ENCODE peak calls at places on chromosomes 12 and 14, in six cellular contexts. P is HuH-7.5; D is body of pancreas; Y is non-pigmented ciliary epithelial cell; F is activated naive CD4-positive, alpha-beta T cell treated with anti-CD3 and anti-CD28 coated beads for 36 hours; I is HS-5. S is an unnamed sample.

GRCh38 chr12:73863541-73863940 is 674.1 kb upstream of the ATXN7L3B start:
- DNase-seq in F (no peak), I (peak; percentile 74), P (no peak), Y (no peak), D (no peak), S (no peak)

GRCh38 chr14:104473244-104473565 is 106.4 kb upstream of the C14orf180 start:
- DNase-seq in D (no peak), Y (no peak), I (no peak), F (no peak), P (no peak), S (no peak)

GRCh38 chr14:68692916-68693771 is 99.7 kb downstream of the ZFP36L1 start:
- DNase-seq in P (no peak), Y (peak; percentile 50), D (no peak), F (no peak), I (no peak), S (no peak)

GRCh38 chr14:75724414-75725204 is 63.6 kb downstream of the TTLL5 start:
- DNase-seq in I (no peak), D (no peak), F (no peak), P (no peak), Y (no peak), S (no peak)

GRCh38 chr12:123227581-123228258 is 5.2 kb downstream of the MPHOSPH9 start:
- DNase-seq in P (no peak), I (no peak), Y (no peak), D (no peak), F (no peak), S (no peak)

GRCh38 chr14:63677891-63678379 is 36.3 kb upstream of the WDR89 start:
- DNase-seq in Y (no peak), I (peak; percentile 40), P (no peak), D (no peak), F (no peak), S (peak; percentile 80)

GRCh38 chr14:30808576-30808975 is 65.8 kb upstream of the COCH start:
- DNase-seq in D (no peak), P (no peak), Y (peak; percentile 13), I (no peak), F (no peak), S (no peak)

GRCh38 chr12:46454981-46455380 is 82.4 kb upstream of the SLC38A2 start:
- DNase-seq in D (no peak), Y (no peak), P (no peak), F (no peak), I (no peak), S (no peak)

GRCh38 chr12:6788972-6789905 is at the start of gene CD4:
- DNase-seq in Y (no peak), D (peak; percentile 30), F (peak; percentile 95), I (no peak), P (peak; percentile 1), S (no peak)

GRCh38 chr14:106044949-106045596 is 518.7 kb downstream of the TMEM121 start:
- DNase-seq in F (peak; percentile 96), Y (no peak), D (peak; percentile 70), P (peak; percentile 9), I (no peak), S (no peak)

GRCh38 chr12:47742253-47742825 is 16.3 kb downstream of the RAPGEF3 start:
- DNase-seq in D (peak; percentile 72), Y (no peak), P (peak; percentile 67), I (no peak), F (peak; percentile 87), S (no peak)

GRCh38 chr14:90381999-90382451 is 14.8 kb upstream of the CALM1 start:
- DNase-seq in Y (no peak), P (peak; percentile 35), F (peak; percentile 47), D (peak; percentile 89), I (no peak), S (peak; percentile 58)

GRCh38 chr14:103194256-103195045 is 71.2 kb downstream of the TNFAIP2 start:
- DNase-seq in Y (peak; percentile 26), P (no peak), I (peak; percentile 56), F (no peak), D (no peak), S (no peak)

GRCh38 chr14:71549421-71549820 is 382.8 kb upstream of the RGS6 start:
- DNase-seq in I (no peak), D (no peak), F (no peak), P (no peak), Y (no peak), S (no peak)

GRCh38 chr14:58919262-58919661 is 269.2 kb upstream of the DAAM1 start:
- DNase-seq in D (no peak), Y (no peak), F (no peak), P (no peak), I (no peak), S (no peak)

GRCh38 chr14:36134026-36134425 is 42.5 kb downstream of the PTCSC3 start:
- DNase-seq in Y (no peak), P (no peak), I (peak; percentile 2), F (no peak), D (no peak), S (no peak)